ENCODE peak calls at places on chromosomes 13 and 19, in eight cellular contexts. One of them, this sample, is unnamed.

GRCh38 chr19:5099822-5100221 is 130.9 kb downstream of the KDM4B start:
- DNase-seq in thoracic aorta: no peak
- DNase-seq in fibroblast of lung: no peak
- DNase-seq in adrenal gland: no peak
- DNase-seq in transverse colon: no peak
- DNase-seq in mesenchymal stem cell: peak
- DNase-seq in breast epithelium: no peak
- DNase-seq in testis: no peak
- DNase-seq in this sample: no peak

GRCh38 chr19:46824887-46825730 is 25.5 kb downstream of the AP2S1 start:
- DNase-seq in thoracic aorta: no peak
- DNase-seq in fibroblast of lung: no peak
- DNase-seq in adrenal gland: no peak
- DNase-seq in transverse colon: peak
- DNase-seq in mesenchymal stem cell: no peak
- DNase-seq in breast epithelium: no peak
- DNase-seq in testis: no peak
- DNase-seq in this sample: no peak

GRCh38 chr13:107574517-107575215 is 640.7 kb downstream of the LIG4 start:
- DNase-seq in thoracic aorta: no peak
- DNase-seq in fibroblast of lung: peak
- DNase-seq in adrenal gland: no peak
- DNase-seq in transverse colon: no peak
- DNase-seq in mesenchymal stem cell: no peak
- DNase-seq in breast epithelium: no peak
- DNase-seq in testis: no peak
- DNase-seq in this sample: peak

GRCh38 chr19:55340784-55341147 is 1.1 kb downstream of the KMT5C start:
- DNase-seq in thoracic aorta: no peak
- DNase-seq in fibroblast of lung: no peak
- DNase-seq in adrenal gland: no peak
- DNase-seq in transverse colon: peak
- DNase-seq in mesenchymal stem cell: peak
- DNase-seq in breast epithelium: peak
- DNase-seq in testis: no peak
- DNase-seq in this sample: peak

GRCh38 chr13:65966991-65967451 is 1263.1 kb downstream of the PCDH9 start:
- DNase-seq in thoracic aorta: no peak
- DNase-seq in fibroblast of lung: peak
- DNase-seq in adrenal gland: no peak
- DNase-seq in transverse colon: no peak
- DNase-seq in mesenchymal stem cell: peak
- DNase-seq in breast epithelium: no peak
- DNase-seq in testis: peak
- DNase-seq in this sample: peak

GRCh38 chr13:41709511-41709910 is 251.4 kb downstream of the VWA8 start:
- DNase-seq in thoracic aorta: no peak
- DNase-seq in fibroblast of lung: no peak
- DNase-seq in adrenal gland: no peak
- DNase-seq in transverse colon: no peak
- DNase-seq in mesenchymal stem cell: no peak
- DNase-seq in breast epithelium: no peak
- DNase-seq in testis: no peak
- DNase-seq in this sample: no peak

GRCh38 chr13:41699759-41700158 is 242.4 kb downstream of the RGCC start:
- DNase-seq in thoracic aorta: no peak
- DNase-seq in fibroblast of lung: no peak
- DNase-seq in adrenal gland: no peak
- DNase-seq in transverse colon: no peak
- DNase-seq in mesenchymal stem cell: no peak
- DNase-seq in breast epithelium: no peak
- DNase-seq in testis: no peak
- DNase-seq in this sample: no peak

GRCh38 chr13:21079761-21080730 is 18.7 kb upstream of the LATS2 start:
- DNase-seq in thoracic aorta: no peak
- DNase-seq in fibroblast of lung: peak
- DNase-seq in adrenal gland: no peak
- DNase-seq in transverse colon: no peak
- DNase-seq in mesenchymal stem cell: peak
- DNase-seq in breast epithelium: no peak
- DNase-seq in testis: no peak
- DNase-seq in this sample: no peak

GRCh38 chr13:21365574-21365973 is 93.5 kb downstream of the ZDHHC20 start:
- DNase-seq in thoracic aorta: no peak
- DNase-seq in fibroblast of lung: no peak
- DNase-seq in adrenal gland: no peak
- DNase-seq in transverse colon: no peak
- DNase-seq in mesenchymal stem cell: no peak
- DNase-seq in breast epithelium: no peak
- DNase-seq in testis: no peak
- DNase-seq in this sample: no peak

DNA sequence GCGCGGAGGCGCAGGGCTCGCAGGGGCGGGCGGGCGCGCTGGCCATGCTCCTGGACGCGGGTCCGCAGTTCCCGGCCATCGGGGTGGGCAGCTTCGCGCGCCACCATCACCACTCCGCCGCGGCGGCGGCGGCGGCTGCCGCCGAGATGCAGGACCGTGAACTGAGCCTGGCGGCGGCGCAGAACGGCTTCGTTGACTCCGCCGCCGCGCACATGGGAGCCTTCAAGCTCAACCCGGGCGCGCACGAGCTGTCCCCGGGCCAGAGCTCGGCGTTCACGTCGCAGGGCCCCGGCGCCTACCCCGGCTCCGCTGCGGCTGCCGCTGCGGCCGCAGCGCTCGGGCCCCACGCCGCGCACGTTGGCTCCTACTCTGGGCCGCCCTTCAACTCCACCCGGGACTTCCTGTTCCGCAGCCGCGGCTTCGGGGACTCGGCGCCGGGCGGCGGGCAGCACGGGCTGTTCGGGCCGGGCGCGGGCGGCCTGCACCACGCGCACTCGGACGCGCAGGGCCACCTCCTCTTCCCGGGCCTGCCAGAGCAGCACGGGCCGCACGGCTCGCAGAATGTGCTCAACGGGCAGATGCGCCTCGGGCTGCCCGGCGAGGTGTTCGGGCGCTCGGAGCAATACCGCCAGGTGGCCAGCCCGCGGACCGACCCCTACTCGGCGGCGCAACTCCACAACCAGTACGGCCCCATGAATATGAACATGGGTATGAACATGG is 597 bp downstream of the ZIC2 start:
- DNase-seq in thoracic aorta: no peak
- DNase-seq in fibroblast of lung: peak
- DNase-seq in adrenal gland: no peak
- DNase-seq in transverse colon: no peak
- DNase-seq in mesenchymal stem cell: no peak
- DNase-seq in breast epithelium: no peak
- DNase-seq in testis: no peak
- DNase-seq in this sample: peak
- H3K4me3 ChIP-seq in thoracic aorta: peak
- H3K4me3 ChIP-seq in fibroblast of lung: no peak
- H3K4me3 ChIP-seq in adrenal gland: no peak
- H3K4me3 ChIP-seq in transverse colon: peak
- H3K4me3 ChIP-seq in mesenchymal stem cell: peak
- H3K4me3 ChIP-seq in breast epithelium: peak
- H3K4me3 ChIP-seq in testis: peak
- H3K4me3 ChIP-seq in this sample: peak

GRCh38 chr19:10819124-10820060 is 16.6 kb downstream of the TMED1 start:
- DNase-seq in thoracic aorta: no peak
- DNase-seq in fibroblast of lung: no peak
- DNase-seq in adrenal gland: no peak
- DNase-seq in transverse colon: no peak
- DNase-seq in mesenchymal stem cell: no peak
- DNase-seq in breast epithelium: no peak
- DNase-seq in testis: no peak
- DNase-seq in this sample: no peak
- H3K27ac ChIP-seq in thoracic aorta: no peak
- H3K27ac ChIP-seq in fibroblast of lung: peak
- H3K27ac ChIP-seq in adrenal gland: peak
- H3K27ac ChIP-seq in transverse colon: no peak
- H3K27ac ChIP-seq in mesenchymal stem cell: no peak
- H3K27ac ChIP-seq in breast epithelium: peak
- H3K27ac ChIP-seq in testis: no peak
- H3K27ac ChIP-seq in this sample: no peak

DNA sequence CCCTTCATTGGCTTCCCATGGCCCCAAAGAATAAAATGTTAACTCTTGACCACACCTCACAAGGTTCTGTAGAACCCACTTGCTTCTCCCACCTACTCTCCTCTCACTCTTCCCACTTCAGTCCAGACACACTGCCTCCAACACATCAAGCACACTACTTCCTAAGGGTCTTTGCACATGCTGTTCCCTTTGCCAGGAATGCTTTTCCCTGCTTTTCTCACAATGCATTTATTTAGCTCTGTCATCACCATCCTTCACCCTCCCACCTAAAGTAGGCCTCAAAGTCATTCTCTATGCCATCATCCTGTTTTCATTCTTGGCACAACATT is 7.9 kb downstream of the IFNL1 start:
- DNase-seq in thoracic aorta: no peak
- DNase-seq in fibroblast of lung: no peak
- DNase-seq in adrenal gland: no peak
- DNase-seq in transverse colon: no peak
- DNase-seq in mesenchymal stem cell: no peak
- DNase-seq in breast epithelium: no peak
- DNase-seq in testis: no peak
- DNase-seq in this sample: no peak
- H3K4me3 ChIP-seq in thoracic aorta: no peak
- H3K4me3 ChIP-seq in fibroblast of lung: no peak
- H3K4me3 ChIP-seq in adrenal gland: no peak
- H3K4me3 ChIP-seq in transverse colon: no peak
- H3K4me3 ChIP-seq in mesenchymal stem cell: no peak
- H3K4me3 ChIP-seq in breast epithelium: no peak
- H3K4me3 ChIP-seq in testis: no peak
- H3K4me3 ChIP-seq in this sample: no peak

DNA sequence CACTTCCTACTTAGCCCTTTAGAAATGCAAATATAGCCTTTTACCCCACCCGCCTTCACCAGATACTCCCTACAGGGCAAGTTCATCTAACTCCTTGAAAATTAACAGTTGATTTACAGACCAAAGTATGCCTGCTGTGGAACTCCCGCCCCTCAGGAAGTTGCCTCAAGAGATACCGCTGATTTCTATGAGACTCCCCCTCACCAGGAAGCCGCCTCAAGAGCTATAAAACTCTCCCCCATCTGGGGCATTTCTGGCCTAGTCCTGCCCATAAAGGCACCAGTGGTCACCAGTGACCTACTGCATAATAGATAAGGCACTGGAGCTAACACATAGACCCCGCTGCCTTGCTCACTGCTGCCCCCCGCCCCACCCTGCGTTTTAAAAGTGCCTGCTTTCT is 201.7 kb upstream of the UBL3 start:
- DNase-seq in thoracic aorta: no peak
- DNase-seq in fibroblast of lung: no peak
- DNase-seq in adrenal gland: no peak
- DNase-seq in transverse colon: no peak
- DNase-seq in mesenchymal stem cell: no peak
- DNase-seq in breast epithelium: no peak
- DNase-seq in testis: no peak
- DNase-seq in this sample: no peak
- H3K27ac ChIP-seq in thoracic aorta: no peak
- H3K27ac ChIP-seq in fibroblast of lung: no peak
- H3K27ac ChIP-seq in adrenal gland: no peak
- H3K27ac ChIP-seq in transverse colon: no peak
- H3K27ac ChIP-seq in mesenchymal stem cell: no peak
- H3K27ac ChIP-seq in breast epithelium: no peak
- H3K27ac ChIP-seq in testis: no peak
- H3K27ac ChIP-seq in this sample: no peak

DNA sequence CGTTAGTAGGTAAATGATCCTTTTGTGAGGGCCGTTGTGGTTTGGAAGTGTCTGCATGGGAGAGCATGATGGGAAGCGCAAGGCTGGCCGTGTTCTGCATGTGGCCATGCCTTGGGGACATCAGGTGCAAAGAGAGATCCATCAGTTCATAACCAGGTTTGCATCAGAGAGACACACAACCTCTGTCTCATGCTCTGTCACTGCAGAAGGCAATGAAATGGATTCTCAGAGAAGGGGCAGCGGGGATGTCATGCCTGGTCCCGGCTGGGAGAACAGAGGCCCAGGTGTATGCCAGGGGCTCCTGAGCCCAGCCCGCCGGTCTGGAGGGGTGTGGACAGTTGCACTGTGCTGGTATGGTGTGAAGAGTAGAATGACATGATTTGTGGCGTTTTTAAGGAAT is 60.2 kb downstream of the GGACT start:
- DNase-seq in thoracic aorta: no peak
- DNase-seq in fibroblast of lung: no peak
- DNase-seq in adrenal gland: peak
- DNase-seq in transverse colon: no peak
- DNase-seq in mesenchymal stem cell: no peak
- DNase-seq in breast epithelium: no peak
- DNase-seq in testis: no peak
- DNase-seq in this sample: no peak
- H3K4me3 ChIP-seq in thoracic aorta: no peak
- H3K4me3 ChIP-seq in fibroblast of lung: no peak
- H3K4me3 ChIP-seq in adrenal gland: no peak
- H3K4me3 ChIP-seq in transverse colon: no peak
- H3K4me3 ChIP-seq in mesenchymal stem cell: no peak
- H3K4me3 ChIP-seq in breast epithelium: no peak
- H3K4me3 ChIP-seq in testis: no peak
- H3K4me3 ChIP-seq in this sample: no peak

GRCh38 chr19:17185590-17185989 is 29.6 kb upstream of the USE1 start:
- DNase-seq in thoracic aorta: no peak
- DNase-seq in fibroblast of lung: no peak
- DNase-seq in adrenal gland: no peak
- DNase-seq in transverse colon: no peak
- DNase-seq in mesenchymal stem cell: no peak
- DNase-seq in breast epithelium: no peak
- DNase-seq in testis: no peak
- DNase-seq in this sample: no peak
- H3K27ac ChIP-seq in thoracic aorta: no peak
- H3K27ac ChIP-seq in fibroblast of lung: no peak
- H3K27ac ChIP-seq in adrenal gland: no peak
- H3K27ac ChIP-seq in transverse colon: no peak
- H3K27ac ChIP-seq in mesenchymal stem cell: no peak
- H3K27ac ChIP-seq in breast epithelium: no peak
- H3K27ac ChIP-seq in testis: no peak
- H3K27ac ChIP-seq in this sample: no peak

GRCh38 chr13:94327318-94327717 is 152.2 kb downstream of the DCT start:
- DNase-seq in thoracic aorta: no peak
- DNase-seq in fibroblast of lung: peak
- DNase-seq in adrenal gland: no peak
- DNase-seq in transverse colon: no peak
- DNase-seq in mesenchymal stem cell: peak
- DNase-seq in breast epithelium: no peak
- DNase-seq in testis: no peak
- DNase-seq in this sample: peak
- H3K4me3 ChIP-seq in thoracic aorta: no peak
- H3K4me3 ChIP-seq in fibroblast of lung: no peak
- H3K4me3 ChIP-seq in adrenal gland: no peak
- H3K4me3 ChIP-seq in transverse colon: no peak
- H3K4me3 ChIP-seq in mesenchymal stem cell: no peak
- H3K4me3 ChIP-seq in breast epithelium: no peak
- H3K4me3 ChIP-seq in testis: no peak
- H3K4me3 ChIP-seq in this sample: no peak

GRCh38 chr13:78830508-78830907 is 171.6 kb upstream of the OBI1 start:
- DNase-seq in thoracic aorta: no peak
- DNase-seq in fibroblast of lung: no peak
- DNase-seq in adrenal gland: no peak
- DNase-seq in transverse colon: no peak
- DNase-seq in mesenchymal stem cell: no peak
- DNase-seq in breast epithelium: no peak
- DNase-seq in testis: no peak
- DNase-seq in this sample: no peak
- H3K27ac ChIP-seq in thoracic aorta: no peak
- H3K27ac ChIP-seq in fibroblast of lung: no peak
- H3K27ac ChIP-seq in adrenal gland: no peak
- H3K27ac ChIP-seq in transverse colon: no peak
- H3K27ac ChIP-seq in mesenchymal stem cell: no peak
- H3K27ac ChIP-seq in breast epithelium: no peak
- H3K27ac ChIP-seq in testis: no peak
- H3K27ac ChIP-seq in this sample: no peak

This sample was measured in SJCRH30.